ENCODE peak calls at places on chromosome 11, in four cellular contexts. Z, V, J and G are unnamed samples.
A peak's percentile ranks its signal among the peaks of the same experiment; 100 is the strongest.

GRCh38 chr11:56816259-56816658 is 67.8 kb upstream of the OR9G4 start:
- DNase-seq in Z (no peak), V (no peak), J (no peak), G (no peak)

GRCh38 chr11:617912-618682 is 2.3 kb upstream of the IRF7 start:
- DNase-seq in Z (no peak), V (peak; percentile 26), J (peak; percentile 79), G (peak; percentile 65)

GRCh38 chr11:94800394-94800793 is 32.2 kb downstream of the AMOTL1 start:
- DNase-seq in Z (peak; percentile 53), V (no peak), J (no peak), G (no peak)

GRCh38 chr11:123325535-123325934 is 104.5 kb upstream of the GRAMD1B start:
- DNase-seq in Z (no peak), V (no peak), J (no peak), G (no peak)

GRCh38 chr11:13535819-13536218 is 40.0 kb upstream of the PTH start:
- DNase-seq in Z (no peak), V (no peak), J (no peak), G (no peak)

GRCh38 chr11:27408231-27408630 is 45.2 kb upstream of the CCDC34 start:
- DNase-seq in Z (no peak), V (no peak), J (no peak), G (no peak)

GRCh38 chr11:94049351-94049750 is 28.2 kb downstream of the HEPHL1 start:
- DNase-seq in Z (no peak), V (no peak), J (no peak), G (no peak)

GRCh38 chr11:61332266-61332822 is 561 bp downstream of the DDB1 start:
- DNase-seq in Z (no peak), V (no peak), J (no peak), G (no peak)

GRCh38 chr11:79439893-79440450 is 858 bp downstream of the TENM4 start:
- DNase-seq in Z (no peak), V (peak; percentile 18), J (peak; percentile 87), G (no peak)

GRCh38 chr11:2158291-2158737 is 2.7 kb downstream of the INS start:
- DNase-seq in Z (no peak), V (peak; percentile 81), J (peak; percentile 83), G (no peak)

GRCh38 chr11:67120881-67121710 is 2.0 kb downstream of the KDM2A start:
- DNase-seq in Z (peak; percentile 38), V (no peak), J (no peak), G (peak; percentile 51)

GRCh38 chr11:70233511-70233919 is 30.4 kb downstream of the FADD start:
- DNase-seq in Z (no peak), V (no peak), J (no peak), G (no peak)

GRCh38 chr11:50078001-50078400 is 45.3 kb downstream of the OR4C45 start:
- DNase-seq in Z (no peak), V (no peak), J (no peak), G (no peak)

GRCh38 chr11:50075856-50076255 is 43.2 kb downstream of the OR4C45 start:
- DNase-seq in Z (no peak), V (no peak), J (peak; percentile 15), G (no peak)

GRCh38 chr11:50077526-50077925 is 44.9 kb downstream of the OR4C45 start:
- DNase-seq in Z (no peak), V (no peak), J (peak; percentile 27), G (no peak)

GRCh38 chr11:50080256-50080655 is 47.6 kb downstream of the OR4C45 start:
- DNase-seq in Z (no peak), V (no peak), J (no peak), G (no peak)
- TF ChIP-seq POLR2A in Z (no peak), V (no peak), J (no peak), G (no peak)

DNA sequence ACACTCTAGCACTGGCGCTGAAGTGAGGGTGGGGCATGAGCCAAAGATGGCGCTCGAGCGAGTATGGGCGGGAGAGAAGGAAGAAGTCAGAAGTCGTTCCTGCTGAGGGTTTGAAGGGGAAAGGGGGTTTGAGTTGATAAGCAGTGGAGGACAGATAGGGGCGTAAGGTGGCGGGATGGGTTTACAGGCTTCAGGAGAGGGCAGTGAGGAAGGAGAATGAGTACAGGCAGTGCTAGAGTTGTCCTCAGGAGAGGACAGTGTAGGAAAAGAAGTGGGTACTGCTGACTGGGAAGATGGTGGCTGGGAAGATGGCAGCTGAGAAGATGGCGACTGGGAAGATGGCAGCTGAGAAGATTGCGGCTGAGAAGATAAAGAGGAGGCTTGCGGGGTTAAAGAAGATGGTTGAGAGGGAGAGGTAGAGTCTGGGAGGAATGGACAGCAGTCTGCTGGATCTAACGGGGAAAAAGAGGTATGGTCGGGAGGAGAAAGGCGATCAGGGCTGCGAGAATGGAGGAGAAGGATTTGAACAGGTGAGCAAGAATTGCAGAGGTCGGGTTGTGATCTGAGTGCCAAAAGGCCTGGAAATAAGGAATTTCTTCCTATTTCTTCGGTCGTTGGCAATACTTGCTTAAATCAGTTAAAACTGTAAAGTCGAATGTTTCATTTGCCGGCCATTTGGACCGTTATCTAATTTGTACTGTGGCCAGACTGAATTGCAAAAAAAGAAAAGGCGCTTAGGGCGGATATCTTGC is 5.2 kb downstream of the PPFIBP2 start:
- DNase-seq in Z (no peak), V (no peak), J (no peak), G (no peak)
- H3K4me3 ChIP-seq in Z (no peak overlapping the region), V (no peak overlapping the region), J (no peak overlapping the region), G (no peak overlapping the region)

GRCh38 chr11:12110201-12110713 is at the start of gene MICAL2:
- DNase-seq in Z (peak; percentile 83), V (peak; percentile 94), J (peak; percentile 98), G (peak; percentile 89)

GRCh38 chr11:12112731-12113130 is 2.3 kb downstream of the MICAL2 start:
- DNase-seq in Z (no peak), V (no peak), J (no peak), G (no peak)

GRCh38 chr11:12110714-12111481 is 508 bp downstream of the MICAL2 start:
- DNase-seq in Z (no peak), V (peak; percentile 58), J (peak; percentile 87), G (no peak)

GRCh38 chr11:12112150-12112520 is 1.7 kb downstream of the MICAL2 start:
- DNase-seq in Z (no peak), V (no peak), J (no peak), G (no peak)

GRCh38 chr11:12111482-12112149 is 1.2 kb downstream of the MICAL2 start:
- DNase-seq in Z (no peak), V (no peak), J (no peak), G (no peak)
- TF ChIP-seq POLR2A in Z (no peak), V (no peak), J (no peak), G (no peak)

DNA sequence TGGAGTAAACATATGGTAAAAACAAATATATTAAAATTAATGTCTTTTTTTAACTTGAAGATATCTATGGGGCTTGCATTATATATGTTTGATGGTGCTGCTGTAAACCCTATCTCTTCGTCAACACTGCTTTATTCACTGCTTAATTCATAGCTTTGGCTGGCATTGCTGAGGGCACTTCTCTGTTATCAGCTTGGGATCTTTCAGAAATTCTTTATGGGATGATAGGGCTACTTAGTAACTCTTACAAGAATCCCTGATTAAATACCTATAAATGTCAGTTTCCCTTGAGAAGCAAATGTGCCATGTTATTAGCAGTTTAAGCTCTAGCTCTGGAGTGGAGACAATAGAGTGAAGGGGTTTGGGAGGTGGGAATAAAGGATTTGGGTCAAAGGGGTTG is 112.3 kb downstream of the SWAP70 start:
- DNase-seq in Z (no peak), V (no peak), J (no peak), G (no peak)
- H3K4me3 ChIP-seq in Z (no peak overlapping the region), V (no peak overlapping the region), J (no peak overlapping the region), G (no peak overlapping the region)

GRCh38 chr11:125625594-125626380 is 824 bp downstream of the CHEK1 start:
- DNase-seq in Z (peak; percentile 84), V (peak; percentile 87), J (peak; percentile 96), G (peak; percentile 92)
- TF ChIP-seq POLR2A in Z (no peak), V (peak; percentile 70), J (peak; percentile 80), G (no peak)

DNA sequence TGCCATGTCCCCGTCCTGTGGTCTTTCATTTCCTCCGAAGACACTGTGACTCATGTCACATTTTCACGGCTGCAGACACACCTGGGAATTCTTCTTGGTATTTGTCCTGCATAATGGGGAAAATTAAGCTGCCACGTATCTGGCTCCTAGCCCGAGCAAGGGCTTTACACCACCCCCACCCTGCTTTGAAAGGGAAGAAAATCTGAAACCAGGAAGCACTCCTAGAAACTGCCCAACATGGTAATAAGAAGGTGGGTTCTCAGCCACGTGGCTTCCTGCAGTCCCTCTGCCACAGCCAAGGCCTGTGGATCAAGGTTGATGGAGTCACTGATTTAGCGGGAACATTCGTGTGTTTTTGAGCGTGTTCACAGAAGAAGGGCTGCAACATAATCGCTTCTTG is 291.9 kb downstream of the NTM start:
- DNase-seq in Z (no peak), V (no peak), J (no peak), G (no peak)
- H3K4me3 ChIP-seq in Z (no peak overlapping the region), V (no peak overlapping the region), J (no peak overlapping the region), G (no peak overlapping the region)

GRCh38 chr11:65585396-65586246 is 9.8 kb downstream of the EHBP1L1 start:
- DNase-seq in Z (no peak), V (no peak), J (peak; percentile 76), G (no peak)
- TF ChIP-seq POLR2A in Z (no peak), V (no peak), J (no peak), G (no peak)

DNA sequence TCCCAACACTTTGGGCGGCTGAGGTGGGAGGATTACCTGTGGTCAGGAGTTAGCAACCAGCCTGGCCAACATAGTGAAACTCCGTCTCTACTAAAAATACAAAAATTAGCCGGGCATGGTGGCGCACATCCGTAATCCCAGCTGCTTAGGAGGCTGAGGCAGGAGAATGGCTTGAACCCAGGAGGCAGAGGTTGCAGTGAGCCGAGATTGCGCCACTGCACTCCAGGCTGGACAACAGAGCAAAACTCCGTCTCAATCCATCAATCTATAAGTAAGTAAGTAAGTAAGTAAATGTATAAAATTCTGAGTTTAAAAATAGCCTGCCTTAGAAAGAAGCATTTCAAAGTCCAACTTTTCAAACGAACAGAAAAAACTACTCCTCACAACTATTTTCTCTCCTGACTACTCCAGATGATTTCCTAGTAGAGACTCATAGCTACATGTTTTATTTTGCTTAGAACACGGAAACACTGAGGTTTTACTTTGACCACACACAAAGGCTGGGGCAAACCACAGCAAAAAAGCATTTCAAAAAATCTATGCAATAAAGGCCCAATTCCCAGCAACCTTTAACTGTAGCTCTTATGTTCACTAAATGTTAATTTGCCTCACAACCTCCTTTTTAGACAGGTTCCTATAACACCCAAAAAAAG is 16.3 kb downstream of the SPTY2D1 start:
- DNase-seq in Z (no peak), V (no peak), J (no peak), G (no peak)
- H3K4me3 ChIP-seq in Z (no peak overlapping the region), V (no peak overlapping the region), J (no peak overlapping the region), G (no peak overlapping the region)

DNA sequence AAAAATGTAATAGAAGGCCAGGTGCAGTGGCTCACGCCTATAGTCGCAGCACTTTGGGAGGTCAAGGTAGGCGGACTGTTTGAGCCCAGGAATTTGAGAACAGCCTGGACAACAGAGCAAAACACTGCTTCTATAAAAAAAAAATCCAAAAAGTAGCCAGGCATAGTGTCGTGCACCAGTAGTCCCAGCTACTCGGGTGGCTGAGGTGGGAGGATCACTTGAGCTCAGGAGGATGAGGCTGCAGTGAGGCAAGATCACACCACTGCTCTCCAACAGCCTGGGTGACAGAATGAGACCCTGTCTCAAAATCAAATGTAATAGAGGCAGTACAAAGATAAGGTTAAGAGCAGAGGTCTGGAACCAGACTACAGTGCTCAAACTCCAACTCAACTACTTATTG is 59.6 kb downstream of the DENND5A start:
- DNase-seq in Z (no peak), V (no peak), J (no peak), G (no peak)
- TF ChIP-seq POLR2A in Z (no peak), V (no peak), J (no peak), G (no peak)